ENCODE peak calls at places on chromosomes 6 and 20, in seven cellular contexts. V is ascending aorta, E is hepatocyte, G is fibroblast of lung, Q is heart right ventricle, D is GM23248, P is neuronal stem cell. I is an unnamed sample.

GRCh38 chr6:40717411-40718057 is 130.4 kb upstream of the LRFN2 start:
- DNase-seq in V (no peak), E (no peak), G (no peak), Q (no peak), D (no peak), P (no peak), I (no peak)

GRCh38 chr6:146594495-146594894 is 4.3 kb upstream of the ADGB start:
- DNase-seq in V (no peak), E (no peak), G (no peak), Q (no peak), D (no peak), P (no peak), I (no peak)

GRCh38 chr6:16759181-16759645 is 2.0 kb downstream of the ATXN1 start:
- DNase-seq in V (no peak), E (peak; percentile 13), G (peak; percentile 47), Q (no peak), D (peak; percentile 64), P (no peak), I (no peak)

GRCh38 chr20:16001286-16001685 is 572.0 kb downstream of the KIF16B start:
- DNase-seq in V (no peak), E (no peak), G (peak; percentile 0), Q (no peak), D (peak; percentile 9), P (no peak), I (no peak)

GRCh38 chr6:155561262-155561970 is 105.8 kb upstream of the NOX3 start:
- DNase-seq in V (no peak), E (peak; percentile 7), G (peak; percentile 6), Q (no peak), D (peak; percentile 4), P (no peak), I (no peak)

GRCh38 chr20:51023617-51024155 is 779 bp upstream of the KCNG1 start:
- DNase-seq in V (no peak), E (no peak), G (no peak), Q (no peak), D (no peak), P (no peak), I (no peak)

GRCh38 chr6:149642829-149643580 is 5.5 kb downstream of the KATNA1 start:
- DNase-seq in V (no peak), E (no peak), G (peak; percentile 42), Q (no peak), D (peak; percentile 81), P (no peak), I (peak; percentile 32)

GRCh38 chr20:8094415-8094818 is 37.6 kb upstream of the PLCB1 start:
- DNase-seq in V (no peak), E (peak; percentile 72), G (peak; percentile 5), Q (peak; percentile 22), D (peak; percentile 58), P (no peak), I (no peak)

GRCh38 chr20:53580376-53581111 is 13.1 kb downstream of the ZNF217 start:
- DNase-seq in V (no peak), E (no peak), G (no peak), Q (no peak), D (peak; percentile 43), P (no peak), I (no peak)

GRCh38 chr6:86255973-86256372 is 613.3 kb upstream of the SYNCRIP start:
- DNase-seq in V (no peak), E (no peak), G (no peak), Q (no peak), D (no peak), P (no peak), I (no peak)

GRCh38 chr20:57352305-57352704 is 1.2 kb downstream of the RAE1 start:
- DNase-seq in V (no peak), E (no peak), G (no peak), Q (no peak), D (peak; percentile 8), P (no peak), I (no peak)
- H3K4me3 ChIP-seq in V (peak overlapping the region; percentile 99), E (peak overlapping the region; percentile 43), G (peak overlapping the region; percentile 96), Q (peak overlapping the region; percentile 73), D (peak overlapping the region; percentile 95), P (peak overlapping the region; percentile 85), I (peak overlapping the region; percentile 100)

GRCh38 chr6:43273707-43274106 is 24.4 kb upstream of the SLC22A7 start:
- DNase-seq in V (no peak), E (no peak), G (no peak), Q (no peak), D (no peak), P (no peak), I (no peak)

GRCh38 chr6:43276180-43277082 is 21.6 kb upstream of the SLC22A7 start:
- DNase-seq in V (no peak), E (peak; percentile 61), G (no peak), Q (no peak), D (peak; percentile 27), P (no peak), I (no peak)

GRCh38 chr6:43274916-43275597 is 23.0 kb upstream of the SLC22A7 start:
- DNase-seq in V (no peak), E (peak; percentile 86), G (no peak), Q (no peak), D (peak; percentile 33), P (no peak), I (no peak)

GRCh38 chr6:43275782-43276179 is 22.3 kb upstream of the SLC22A7 start:
- DNase-seq in V (no peak), E (no peak), G (no peak), Q (no peak), D (no peak), P (no peak), I (no peak)

GRCh38 chr6:43274127-43274915 is 23.7 kb upstream of the SLC22A7 start:
- DNase-seq in V (no peak), E (no peak), G (no peak), Q (no peak), D (no peak), P (no peak), I (no peak)
- H3K4me3 ChIP-seq in V (no peak overlapping the region), E (no peak overlapping the region), G (no peak overlapping the region), Q (peak overlapping the region; percentile 52), D (no peak overlapping the region), P (no peak overlapping the region), I (no peak overlapping the region)

DNA sequence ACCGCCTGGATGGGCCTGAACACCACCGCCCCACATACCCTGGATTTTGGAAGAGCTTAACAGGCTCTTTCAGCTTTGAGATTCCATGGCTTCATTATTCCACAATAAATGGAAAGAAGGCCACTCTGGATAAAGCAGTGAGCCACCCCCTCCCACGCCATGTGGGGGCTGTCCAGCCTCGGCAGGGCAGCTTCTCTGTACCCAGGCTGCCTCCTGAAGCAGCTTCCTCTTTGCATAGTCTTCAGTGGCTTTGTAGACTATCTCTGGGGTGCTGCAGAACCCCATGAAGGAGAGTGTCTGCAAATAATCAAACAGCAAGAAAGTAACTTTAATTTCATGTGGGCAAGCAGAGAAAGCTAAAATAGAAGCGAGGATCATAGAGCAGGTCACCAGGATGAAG is 96.6 kb upstream of the NXT1 start:
- DNase-seq in V (no peak), E (no peak), G (no peak), Q (no peak), D (no peak), P (no peak), I (no peak)
- H3K4me3 ChIP-seq in V (no peak overlapping the region), E (no peak overlapping the region), G (no peak overlapping the region), Q (no peak overlapping the region), D (no peak overlapping the region), P (no peak overlapping the region), I (no peak overlapping the region)

GRCh38 chr6:5860849-5861248 is 145.9 kb downstream of the NRN1 start:
- DNase-seq in V (no peak), E (no peak), G (no peak), Q (no peak), D (no peak), P (no peak), I (no peak)

GRCh38 chr6:5869261-5869660 is 137.5 kb downstream of the NRN1 start:
- DNase-seq in V (no peak), E (no peak), G (no peak), Q (no peak), D (no peak), P (no peak), I (no peak)

GRCh38 chr6:5866547-5867051 is 140.1 kb downstream of the NRN1 start:
- DNase-seq in V (no peak), E (peak; percentile 37), G (peak; percentile 75), Q (no peak), D (peak; percentile 78), P (no peak), I (peak; percentile 77)

GRCh38 chr6:5869676-5870075 is 137.0 kb downstream of the NRN1 start:
- DNase-seq in V (no peak), E (no peak), G (no peak), Q (no peak), D (no peak), P (no peak), I (no peak)

GRCh38 chr6:5865492-5866031 is 141.2 kb downstream of the NRN1 start:
- DNase-seq in V (no peak), E (no peak), G (no peak), Q (no peak), D (no peak), P (no peak), I (no peak)
- H3K4me3 ChIP-seq in V (no peak overlapping the region), E (no peak overlapping the region), G (no peak overlapping the region), Q (no peak overlapping the region), D (no peak overlapping the region), P (no peak overlapping the region), I (no peak overlapping the region)

I was measured in epithelial cell of esophagus.